ENCODE peak calls at places on chromosomes 12 and 14, in four cellular contexts. B, M, E and W are unnamed samples.

GRCh38 chr12:109595321-109595902 is 21.8 kb downstream of the MVK start:
- DNase-seq in B (no peak), M (no peak), E (no peak), W (peak)

GRCh38 chr12:34397591-34398365 is 375.5 kb downstream of the ALG10 start:
- DNase-seq in B (no peak), M (no peak), E (no peak), W (no peak)

GRCh38 chr14:75293920-75294648 is 15.5 kb downstream of the FOS start:
- DNase-seq in B (peak), M (peak), E (peak), W (peak)

GRCh38 chr12:59895161-59895785 is 299.4 kb downstream of the SLC16A7 start:
- DNase-seq in B (no peak), M (no peak), E (no peak), W (no peak)

GRCh38 chr12:74646831-74647230 is 109.2 kb downstream of the ATXN7L3B start:
- DNase-seq in B (no peak), M (peak), E (peak), W (no peak)

GRCh38 chr14:53295985-53296582 is 143.0 kb upstream of the DDHD1 start:
- DNase-seq in B (no peak), M (peak), E (peak), W (peak)

GRCh38 chr12:9692909-9693308 is 23.4 kb downstream of the CLEC2D start:
- DNase-seq in B (no peak), M (no peak), E (no peak), W (no peak)

GRCh38 chr12:124919646-124920352 is 5.3 kb upstream of the UBC start:
- DNase-seq in B (no peak), M (peak), E (peak), W (no peak)

GRCh38 chr12:8108808-8109398 is 14.5 kb upstream of the CLEC4A start:
- DNase-seq in B (peak), M (peak), E (peak), W (peak)

GRCh38 chr14:75370416-75371205 is 57.2 kb upstream of the JDP2 start:
- DNase-seq in B (no peak), M (no peak), E (no peak), W (no peak)

GRCh38 chr14:104863923-104864266 is 1.2 kb upstream of the CEP170B start:
- DNase-seq in B (no peak), M (no peak), E (no peak), W (no peak)

GRCh38 chr14:31884238-31884637 is 192.9 kb upstream of the ARHGAP5 start:
- DNase-seq in B (no peak), M (peak), E (no peak), W (no peak)

GRCh38 chr12:18158774-18159557 is 69.0 kb upstream of the RERGL start:
- DNase-seq in B (no peak), M (peak), E (peak), W (no peak)

GRCh38 chr14:53953002-53953827 is 3.4 kb downstream of the BMP4 start:
- DNase-seq in B (no peak), M (peak), E (peak), W (peak)

GRCh38 chr12:54988402-54989054 is 4.0 kb upstream of the TESPA1 start:
- DNase-seq in B (no peak), M (peak), E (no peak), W (no peak)

GRCh38 chr14:29310757-29311156 is 544.2 kb downstream of the FOXG1 start:
- DNase-seq in B (no peak), M (peak), E (peak), W (no peak)